ENCODE peak calls at places on chromosomes 16 and 17, in ten cellular contexts. F is AG04449, S is astrocyte of the spinal cord, B is kidney, Y is IMR-90, W is A549, N is astrocyte of the cerebellum, D is RWPE1, E is upper lobe of left lung, K is Calu3. T is an unnamed sample.

GRCh38 chr17:50476545-50477315 is 1.9 kb upstream of the RSAD1 start:
- DNase-seq in B (no peak), D (no peak), E (no peak), F (no peak), S (no peak), N (no peak), K (no peak), Y (no peak), W (no peak), T (peak)

GRCh38 chr16:54766355-54766754 is 164.3 kb upstream of the IRX5 start:
- DNase-seq in N (no peak), Y (no peak), W (no peak), F (no peak), D (no peak), S (no peak), B (no peak), K (no peak), E (no peak), T (no peak)

GRCh38 chr16:69478685-69479084 is 54.3 kb downstream of the CYB5B start:
- DNase-seq in S (no peak), F (no peak), D (no peak), E (no peak), Y (no peak), N (no peak), W (no peak), K (no peak), B (no peak), T (no peak)

GRCh38 chr17:49431743-49432142 is 17.1 kb upstream of the PHB1 start:
- DNase-seq in W (no peak), D (no peak), Y (no peak), B (no peak), N (no peak), E (no peak), K (no peak), S (no peak), F (no peak), T (no peak)

GRCh38 chr16:81745704-81746558 is 33.2 kb upstream of the PLCG2 start:
- DNase-seq in S (peak), B (peak), W (peak), E (peak), D (peak), K (peak), N (peak), Y (peak), F (no peak), T (no peak)

GRCh38 chr16:64983983-64984382 is 137.9 kb downstream of the CDH11 start:
- DNase-seq in W (peak), S (peak), F (no peak), B (no peak), D (peak), Y (peak), E (no peak), N (peak), K (no peak), T (no peak)

GRCh38 chr16:17470002-17470870 is 524 bp downstream of the XYLT1 start:
- DNase-seq in K (peak), D (no peak), E (no peak), S (no peak), W (no peak), Y (no peak), B (peak), N (no peak), F (no peak), T (no peak)

GRCh38 chr17:42347198-42347597 is 41.0 kb downstream of the STAT3 start:
- DNase-seq in S (peak), K (peak), F (no peak), E (no peak), D (peak), B (no peak), Y (peak), N (peak), W (peak), T (no peak)

GRCh38 chr17:75661531-75661930 is 5.4 kb downstream of the RECQL5 start:
- DNase-seq in S (no peak), N (no peak), W (no peak), F (no peak), K (no peak), D (no peak), E (no peak), Y (no peak), B (no peak), T (peak)

GRCh38 chr16:12501727-12502457 is 301.8 kb downstream of the CPPED1 start:
- DNase-seq in B (no peak), F (no peak), Y (no peak), N (no peak), D (no peak), K (no peak), W (no peak), S (no peak), E (no peak), T (no peak)

GRCh38 chr17:75364078-75364477 is 41.4 kb downstream of the GRB2 start:
- DNase-seq in D (peak), F (peak), N (peak), Y (peak), S (peak), W (no peak), E (no peak), B (no peak), K (no peak), T (no peak)

GRCh38 chr17:74012465-74012864 is 191.0 kb upstream of the RPL38 start:
- DNase-seq in B (no peak), N (no peak), Y (no peak), K (no peak), W (no peak), F (no peak), S (no peak), E (peak), D (no peak), T (peak)

GRCh38 chr17:27265333-27265732 is 28.6 kb upstream of the WSB1 start:
- DNase-seq in D (no peak), K (peak), F (no peak), W (peak), Y (no peak), S (no peak), E (no peak), B (no peak), N (no peak), T (no peak)

GRCh38 chr17:56023851-56024250 is 129.4 kb upstream of the ANKFN1 start:
- DNase-seq in F (no peak), B (no peak), D (no peak), N (no peak), W (no peak), K (no peak), S (no peak), E (no peak), Y (no peak), T (no peak)

GRCh38 chr16:5214466-5214865 is 116.9 kb upstream of the EEF2KMT start:
- DNase-seq in F (no peak), S (no peak), W (no peak), B (no peak), N (no peak), D (no peak), Y (no peak), E (no peak), K (no peak), T (peak)

GRCh38 chr17:64073771-64074703 is 53.6 kb upstream of the ICAM2 start:
- DNase-seq in N (no peak), K (no peak), D (no peak), B (no peak), Y (no peak), F (no peak), S (no peak), E (peak), W (no peak), T (no peak)

GRCh38 chr17:34254651-34255380 is at the start of gene CCL2:
- DNase-seq in W (peak), E (peak), S (peak), B (peak), K (peak), Y (peak), F (no peak), N (no peak), D (peak), T (no peak)

GRCh38 chr17:28878981-28879380 is 18.6 kb downstream of the FLOT2 start:
- DNase-seq in W (peak), F (no peak), K (peak), S (peak), Y (peak), E (no peak), D (peak), N (peak), B (no peak), T (no peak)

GRCh38 chr17:56801506-56802178 is 32.1 kb downstream of the C17orf67 start:
- DNase-seq in B (no peak), W (no peak), N (no peak), D (no peak), F (no peak), E (no peak), Y (no peak), K (no peak), S (no peak), T (no peak)

GRCh38 chr16:3443108-3444031 is at the start of the genes NAA60 and ZNF597:
- DNase-seq in D (peak), F (peak), W (peak), K (peak), E (peak), B (peak), N (peak), S (peak), Y (peak), T (no peak)

GRCh38 chr17:40958086-40958953 is 8.4 kb downstream of the KRT39 start:
- DNase-seq in Y (no peak), E (no peak), F (no peak), N (no peak), S (no peak), K (peak), B (no peak), W (no peak), D (peak), T (no peak)

DNA sequence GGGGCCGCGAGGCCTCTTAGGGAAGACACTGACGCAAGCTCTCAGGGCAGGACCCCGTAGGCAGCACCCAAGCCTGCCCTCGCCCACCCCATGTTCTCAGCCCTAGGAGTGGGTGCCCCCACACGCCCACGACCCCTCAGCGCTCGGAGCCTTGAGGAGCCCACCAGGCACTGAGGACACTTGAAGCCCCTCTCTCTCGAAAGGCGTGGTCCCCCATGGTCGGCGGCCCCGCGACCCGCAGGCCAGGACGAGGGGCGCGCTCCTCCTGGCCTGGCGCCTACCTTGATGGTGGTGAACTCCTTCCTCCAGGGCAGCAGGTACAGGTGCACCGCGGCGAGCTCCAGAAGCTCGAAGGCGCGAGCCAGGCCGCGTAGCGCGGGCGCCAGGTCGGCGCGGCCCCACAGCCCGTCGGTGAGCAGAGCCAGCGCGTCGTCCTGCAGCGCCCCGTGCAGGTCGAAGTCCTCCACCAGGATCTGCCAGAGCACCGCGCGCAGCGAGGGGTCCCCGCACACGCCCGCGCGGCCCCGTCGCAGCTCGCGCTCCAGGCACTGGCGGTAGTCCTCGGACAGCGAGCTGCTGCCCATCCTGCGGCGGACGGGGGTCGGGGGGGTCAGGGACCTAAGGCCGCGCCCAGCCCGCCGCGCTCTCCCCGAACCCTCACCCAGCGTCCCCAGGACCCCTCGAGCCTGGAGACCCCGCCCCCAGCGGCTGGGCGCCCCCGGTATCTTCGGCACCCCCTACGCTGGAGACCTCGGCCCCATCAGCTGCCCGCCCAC is 668 bp downstream of the SPATA2L start:
- DNase-seq in E (peak), W (peak), D (no peak), Y (peak), S (peak), N (no peak), F (no peak), K (peak), B (peak), T (peak)
- TF ChIP-seq CTCF in E (no peak), W (no peak), D (no peak), Y (peak), S (peak), N (no peak), F (peak), K (no peak), B (peak), T (peak)

GRCh38 chr17:80956321-80957190 is 35.1 kb upstream of the CHMP6 start:
- DNase-seq in E (no peak), K (no peak), N (no peak), S (no peak), D (no peak), W (no peak), B (peak), F (no peak), Y (no peak), T (peak)

GRCh38 chr17:80955078-80955477 is 36.6 kb upstream of the CHMP6 start:
- DNase-seq in N (no peak), Y (no peak), D (no peak), K (no peak), S (no peak), F (no peak), E (no peak), W (no peak), B (no peak), T (peak)

GRCh38 chr17:80957461-80957941 is 34.1 kb upstream of the CHMP6 start:
- DNase-seq in N (no peak), D (no peak), W (no peak), B (no peak), E (no peak), K (no peak), Y (no peak), F (no peak), S (no peak), T (peak)

GRCh38 chr17:80953471-80954315 is 37.9 kb upstream of the CHMP6 start:
- DNase-seq in F (no peak), D (no peak), N (no peak), K (no peak), B (peak), Y (no peak), W (no peak), E (no peak), S (no peak), T (peak)

DNA sequence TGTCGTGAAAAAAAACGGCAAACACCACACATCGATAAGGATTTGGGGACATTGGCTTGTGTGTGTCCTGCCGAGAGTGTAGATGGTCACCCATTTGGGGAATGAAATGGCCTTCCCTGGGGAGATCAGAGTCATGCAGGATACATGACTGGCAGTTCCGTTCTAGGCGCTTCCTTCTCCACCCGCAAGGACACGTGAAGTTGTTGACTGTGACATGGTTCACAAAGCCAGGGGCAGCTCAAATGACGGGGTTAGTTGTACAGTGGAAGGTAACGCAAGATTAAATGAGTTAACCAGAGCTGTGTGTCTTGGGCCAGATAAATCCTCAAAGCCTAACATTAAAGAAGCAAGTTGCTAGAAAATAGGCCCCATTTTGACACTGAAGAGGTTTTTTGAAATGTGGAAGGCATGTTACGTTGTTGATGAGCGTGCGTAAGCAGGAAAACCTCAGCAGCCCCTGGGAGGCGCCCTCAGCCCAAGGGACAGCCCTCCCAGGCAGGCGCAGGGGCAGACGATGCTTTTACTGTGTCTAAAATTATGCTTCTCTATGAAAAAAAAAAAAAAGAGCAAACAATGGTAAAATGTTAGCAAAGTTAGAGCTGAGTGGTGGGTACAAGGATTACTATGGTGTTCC is 35.9 kb upstream of the CHMP6 start:
- DNase-seq in E (no peak), S (no peak), F (no peak), Y (no peak), K (no peak), D (no peak), B (no peak), N (no peak), W (no peak), T (peak)
- TF ChIP-seq CTCF in E (no peak), S (no peak), F (no peak), Y (no peak), K (no peak), D (no peak), B (no peak), N (no peak), W (no peak), T (no peak)

DNA sequence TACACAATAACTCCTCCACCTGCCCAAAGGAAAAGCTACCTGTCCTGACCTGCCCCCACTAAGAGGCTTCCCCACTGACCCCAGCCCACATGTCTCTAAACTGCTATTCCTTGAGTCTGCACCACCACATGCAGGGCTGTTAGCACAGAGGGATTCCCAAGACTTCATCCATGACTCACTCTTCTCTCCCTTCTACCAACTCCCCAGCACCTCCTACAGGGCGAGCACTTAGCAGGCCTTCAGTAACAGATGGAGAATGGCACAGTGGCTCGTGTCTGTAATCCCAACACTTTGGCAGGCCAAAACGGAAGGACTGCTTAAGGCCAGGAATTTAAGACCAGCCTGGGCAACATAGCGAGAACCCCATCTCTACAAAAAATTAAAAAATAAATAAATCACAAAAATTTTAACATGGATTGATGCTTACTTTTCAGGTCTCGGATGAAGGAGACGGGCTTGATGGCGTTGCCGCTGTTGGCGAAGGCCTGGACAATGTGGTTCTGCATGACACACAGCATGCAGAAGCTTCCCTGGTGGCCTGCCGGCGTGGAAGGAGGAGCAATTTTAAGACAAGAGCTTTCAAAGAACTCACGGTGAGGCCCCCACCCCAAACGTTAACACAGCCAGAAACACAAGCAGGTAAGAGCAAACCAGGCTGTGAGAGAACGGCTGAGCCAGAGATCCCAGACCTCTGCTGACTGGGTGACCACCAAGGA is 12.0 kb downstream of the USP36 start:
- DNase-seq in B (no peak), W (peak), D (peak), S (peak), E (no peak), Y (peak), F (no peak), K (peak), N (no peak), T (no peak)
- TF ChIP-seq CTCF in B (no peak), W (peak), D (no peak), S (peak), E (no peak), Y (peak), F (peak), K (no peak), N (peak), T (peak)

GRCh38 chr17:9905902-9906301 is 831 bp upstream of the RCVRN start:
- DNase-seq in F (no peak), B (peak), E (no peak), D (peak), N (no peak), W (peak), Y (no peak), S (no peak), K (peak), T (no peak)
- TF ChIP-seq CTCF in F (peak), B (peak), E (peak), D (no peak), N (peak), W (peak), Y (peak), S (peak), K (peak), T (peak)